ENCODE peak calls at places on chromosome 14, in five cellular contexts. One of them, this sample, is unnamed.

GRCh38 chr14:100541621-100542560 is 45.3 kb downstream of the BEGAIN start:
- DNase-seq in adipocyte: no peak
- DNase-seq in activated CD4-positive, CD25-positive, alpha-beta regulatory T cell treated with anti-CD3 and anti-CD28 coated beads, Interleukin-2, amount 50 U/mL, for 72 hours: no peak
- DNase-seq in astrocyte of the spinal cord: no peak
- DNase-seq in NCI-H1694 treated with DMSO at 0.1 percent for 48 hours: no peak
- DNase-seq in this sample: no peak

GRCh38 chr14:53055003-53055402 is 98.1 kb downstream of the DDHD1 start:
- DNase-seq in adipocyte: peak; percentile 87
- DNase-seq in activated CD4-positive, CD25-positive, alpha-beta regulatory T cell treated with anti-CD3 and anti-CD28 coated beads, Interleukin-2, amount 50 U/mL, for 72 hours: no peak
- DNase-seq in astrocyte of the spinal cord: peak; percentile 75
- DNase-seq in NCI-H1694 treated with DMSO at 0.1 percent for 48 hours: peak; percentile 50
- DNase-seq in this sample: peak; percentile 41

GRCh38 chr14:90828642-90829487 is 12.6 kb upstream of the TTC7B start:
- DNase-seq in adipocyte: no peak
- DNase-seq in activated CD4-positive, CD25-positive, alpha-beta regulatory T cell treated with anti-CD3 and anti-CD28 coated beads, Interleukin-2, amount 50 U/mL, for 72 hours: peak; percentile 42
- DNase-seq in astrocyte of the spinal cord: no peak
- DNase-seq in NCI-H1694 treated with DMSO at 0.1 percent for 48 hours: no peak
- DNase-seq in this sample: peak; percentile 69

GRCh38 chr14:23005861-23006534 is 3.9 kb downstream of the C14orf93 start:
- DNase-seq in adipocyte: no peak
- DNase-seq in activated CD4-positive, CD25-positive, alpha-beta regulatory T cell treated with anti-CD3 and anti-CD28 coated beads, Interleukin-2, amount 50 U/mL, for 72 hours: no peak
- DNase-seq in astrocyte of the spinal cord: peak; percentile 29
- DNase-seq in NCI-H1694 treated with DMSO at 0.1 percent for 48 hours: no peak
- DNase-seq in this sample: no peak

GRCh38 chr14:91349481-91350074 is 68.0 kb downstream of the CCDC88C start:
- DNase-seq in adipocyte: no peak
- DNase-seq in activated CD4-positive, CD25-positive, alpha-beta regulatory T cell treated with anti-CD3 and anti-CD28 coated beads, Interleukin-2, amount 50 U/mL, for 72 hours: peak; percentile 67
- DNase-seq in astrocyte of the spinal cord: no peak
- DNase-seq in NCI-H1694 treated with DMSO at 0.1 percent for 48 hours: no peak
- DNase-seq in this sample: peak; percentile 82

GRCh38 chr14:90630407-90630806 is 185.8 kb downstream of the TTC7B start:
- DNase-seq in adipocyte: no peak
- DNase-seq in activated CD4-positive, CD25-positive, alpha-beta regulatory T cell treated with anti-CD3 and anti-CD28 coated beads, Interleukin-2, amount 50 U/mL, for 72 hours: no peak
- DNase-seq in astrocyte of the spinal cord: no peak
- DNase-seq in NCI-H1694 treated with DMSO at 0.1 percent for 48 hours: no peak
- DNase-seq in this sample: no peak

GRCh38 chr14:99683619-99684355 is at the start of gene CYP46A1:
- DNase-seq in adipocyte: peak; percentile 100
- DNase-seq in activated CD4-positive, CD25-positive, alpha-beta regulatory T cell treated with anti-CD3 and anti-CD28 coated beads, Interleukin-2, amount 50 U/mL, for 72 hours: peak; percentile 99
- DNase-seq in astrocyte of the spinal cord: peak; percentile 100
- DNase-seq in NCI-H1694 treated with DMSO at 0.1 percent for 48 hours: peak; percentile 100
- DNase-seq in this sample: peak; percentile 100

GRCh38 chr14:68230941-68231717 is 411.6 kb downstream of the RAD51B start:
- DNase-seq in adipocyte: peak; percentile 69
- DNase-seq in activated CD4-positive, CD25-positive, alpha-beta regulatory T cell treated with anti-CD3 and anti-CD28 coated beads, Interleukin-2, amount 50 U/mL, for 72 hours: no peak
- DNase-seq in astrocyte of the spinal cord: peak; percentile 73
- DNase-seq in NCI-H1694 treated with DMSO at 0.1 percent for 48 hours: no peak
- DNase-seq in this sample: no peak

GRCh38 chr14:104557766-104558165 is 21.8 kb upstream of the C14orf180 start:
- DNase-seq in adipocyte: no peak
- DNase-seq in activated CD4-positive, CD25-positive, alpha-beta regulatory T cell treated with anti-CD3 and anti-CD28 coated beads, Interleukin-2, amount 50 U/mL, for 72 hours: no peak
- DNase-seq in astrocyte of the spinal cord: no peak
- DNase-seq in NCI-H1694 treated with DMSO at 0.1 percent for 48 hours: no peak
- DNase-seq in this sample: no peak

GRCh38 chr14:25048170-25049126 is 1.5 kb downstream of the STXBP6 start:
- DNase-seq in adipocyte: peak; percentile 75
- DNase-seq in activated CD4-positive, CD25-positive, alpha-beta regulatory T cell treated with anti-CD3 and anti-CD28 coated beads, Interleukin-2, amount 50 U/mL, for 72 hours: no peak
- DNase-seq in astrocyte of the spinal cord: peak; percentile 60
- DNase-seq in NCI-H1694 treated with DMSO at 0.1 percent for 48 hours: no peak
- DNase-seq in this sample: no peak

GRCh38 chr14:90805662-90806548 is 10.3 kb downstream of the TTC7B start:
- DNase-seq in adipocyte: no peak
- DNase-seq in activated CD4-positive, CD25-positive, alpha-beta regulatory T cell treated with anti-CD3 and anti-CD28 coated beads, Interleukin-2, amount 50 U/mL, for 72 hours: no peak
- DNase-seq in astrocyte of the spinal cord: no peak
- DNase-seq in NCI-H1694 treated with DMSO at 0.1 percent for 48 hours: no peak
- DNase-seq in this sample: no peak

GRCh38 chr14:98182385-98183055 is 1089.5 kb downstream of the BCL11B start:
- DNase-seq in adipocyte: no peak
- DNase-seq in activated CD4-positive, CD25-positive, alpha-beta regulatory T cell treated with anti-CD3 and anti-CD28 coated beads, Interleukin-2, amount 50 U/mL, for 72 hours: no peak
- DNase-seq in astrocyte of the spinal cord: peak; percentile 61
- DNase-seq in NCI-H1694 treated with DMSO at 0.1 percent for 48 hours: no peak
- DNase-seq in this sample: no peak

GRCh38 chr14:89190779-89191513 is 226.1 kb downstream of the FOXN3 start:
- DNase-seq in adipocyte: no peak
- DNase-seq in activated CD4-positive, CD25-positive, alpha-beta regulatory T cell treated with anti-CD3 and anti-CD28 coated beads, Interleukin-2, amount 50 U/mL, for 72 hours: no peak
- DNase-seq in astrocyte of the spinal cord: no peak
- DNase-seq in NCI-H1694 treated with DMSO at 0.1 percent for 48 hours: peak; percentile 98
- DNase-seq in this sample: no peak

GRCh38 chr14:106844608-106845285 is 1318.4 kb downstream of the TMEM121 start:
- DNase-seq in adipocyte: no peak
- DNase-seq in activated CD4-positive, CD25-positive, alpha-beta regulatory T cell treated with anti-CD3 and anti-CD28 coated beads, Interleukin-2, amount 50 U/mL, for 72 hours: peak; percentile 56
- DNase-seq in astrocyte of the spinal cord: no peak
- DNase-seq in NCI-H1694 treated with DMSO at 0.1 percent for 48 hours: no peak
- DNase-seq in this sample: peak; percentile 52

GRCh38 chr14:24887623-24888304 is 162.2 kb downstream of the STXBP6 start:
- DNase-seq in adipocyte: no peak
- DNase-seq in activated CD4-positive, CD25-positive, alpha-beta regulatory T cell treated with anti-CD3 and anti-CD28 coated beads, Interleukin-2, amount 50 U/mL, for 72 hours: no peak
- DNase-seq in astrocyte of the spinal cord: peak; percentile 23
- DNase-seq in NCI-H1694 treated with DMSO at 0.1 percent for 48 hours: no peak
- DNase-seq in this sample: no peak

GRCh38 chr14:102584871-102585869 is 7.3 kb upstream of the RCOR1 start:
- DNase-seq in adipocyte: no peak
- DNase-seq in activated CD4-positive, CD25-positive, alpha-beta regulatory T cell treated with anti-CD3 and anti-CD28 coated beads, Interleukin-2, amount 50 U/mL, for 72 hours: no peak
- DNase-seq in astrocyte of the spinal cord: no peak
- DNase-seq in NCI-H1694 treated with DMSO at 0.1 percent for 48 hours: no peak
- DNase-seq in this sample: no peak

GRCh38 chr14:30005114-30005698 is 77.6 kb upstream of the PRKD1 start:
- DNase-seq in adipocyte: peak; percentile 84
- DNase-seq in activated CD4-positive, CD25-positive, alpha-beta regulatory T cell treated with anti-CD3 and anti-CD28 coated beads, Interleukin-2, amount 50 U/mL, for 72 hours: no peak
- DNase-seq in astrocyte of the spinal cord: peak; percentile 78
- DNase-seq in NCI-H1694 treated with DMSO at 0.1 percent for 48 hours: peak; percentile 79
- DNase-seq in this sample: peak; percentile 10

GRCh38 chr14:50060871-50061663 is 55.3 kb downstream of the VCPKMT start:
- DNase-seq in adipocyte: peak; percentile 96
- DNase-seq in activated CD4-positive, CD25-positive, alpha-beta regulatory T cell treated with anti-CD3 and anti-CD28 coated beads, Interleukin-2, amount 50 U/mL, for 72 hours: peak; percentile 44
- DNase-seq in astrocyte of the spinal cord: peak; percentile 95
- DNase-seq in NCI-H1694 treated with DMSO at 0.1 percent for 48 hours: peak; percentile 31
- DNase-seq in this sample: peak; percentile 56

GRCh38 chr14:32611752-32612151 is 282.7 kb downstream of the AKAP6 start:
- DNase-seq in adipocyte: peak; percentile 62
- DNase-seq in activated CD4-positive, CD25-positive, alpha-beta regulatory T cell treated with anti-CD3 and anti-CD28 coated beads, Interleukin-2, amount 50 U/mL, for 72 hours: no peak
- DNase-seq in astrocyte of the spinal cord: peak; percentile 77
- DNase-seq in NCI-H1694 treated with DMSO at 0.1 percent for 48 hours: no peak
- DNase-seq in this sample: no peak

GRCh38 chr14:58151264-58151700 is 731 bp downstream of the ARMH4 start:
- DNase-seq in adipocyte: no peak
- DNase-seq in activated CD4-positive, CD25-positive, alpha-beta regulatory T cell treated with anti-CD3 and anti-CD28 coated beads, Interleukin-2, amount 50 U/mL, for 72 hours: no peak
- DNase-seq in astrocyte of the spinal cord: peak; percentile 20
- DNase-seq in NCI-H1694 treated with DMSO at 0.1 percent for 48 hours: no peak
- DNase-seq in this sample: peak; percentile 17

GRCh38 chr14:56237398-56237797 is 119.2 kb downstream of the PELI2 start:
- DNase-seq in adipocyte: no peak
- DNase-seq in activated CD4-positive, CD25-positive, alpha-beta regulatory T cell treated with anti-CD3 and anti-CD28 coated beads, Interleukin-2, amount 50 U/mL, for 72 hours: no peak
- DNase-seq in astrocyte of the spinal cord: no peak
- DNase-seq in NCI-H1694 treated with DMSO at 0.1 percent for 48 hours: no peak
- DNase-seq in this sample: no peak

GRCh38 chr14:76257111-76257803 is 105.5 kb downstream of the GPATCH2L start:
- DNase-seq in adipocyte: no peak
- DNase-seq in activated CD4-positive, CD25-positive, alpha-beta regulatory T cell treated with anti-CD3 and anti-CD28 coated beads, Interleukin-2, amount 50 U/mL, for 72 hours: no peak
- DNase-seq in astrocyte of the spinal cord: peak; percentile 17
- DNase-seq in NCI-H1694 treated with DMSO at 0.1 percent for 48 hours: no peak
- DNase-seq in this sample: no peak

GRCh38 chr14:101347893-101348777 is 213.2 kb upstream of the DIO3 start:
- DNase-seq in adipocyte: no peak
- DNase-seq in activated CD4-positive, CD25-positive, alpha-beta regulatory T cell treated with anti-CD3 and anti-CD28 coated beads, Interleukin-2, amount 50 U/mL, for 72 hours: no peak
- DNase-seq in astrocyte of the spinal cord: no peak
- DNase-seq in NCI-H1694 treated with DMSO at 0.1 percent for 48 hours: no peak
- DNase-seq in this sample: no peak

GRCh38 chr14:76810953-76811400 is 1.7 kb downstream of the ANGEL1 start:
- DNase-seq in adipocyte: peak; percentile 82
- DNase-seq in activated CD4-positive, CD25-positive, alpha-beta regulatory T cell treated with anti-CD3 and anti-CD28 coated beads, Interleukin-2, amount 50 U/mL, for 72 hours: no peak
- DNase-seq in astrocyte of the spinal cord: peak; percentile 35
- DNase-seq in NCI-H1694 treated with DMSO at 0.1 percent for 48 hours: peak; percentile 66
- DNase-seq in this sample: peak; percentile 40

GRCh38 chr14:58572092-58572853 is 65.5 kb upstream of the DACT1 start:
- DNase-seq in adipocyte: peak; percentile 64
- DNase-seq in activated CD4-positive, CD25-positive, alpha-beta regulatory T cell treated with anti-CD3 and anti-CD28 coated beads, Interleukin-2, amount 50 U/mL, for 72 hours: no peak
- DNase-seq in astrocyte of the spinal cord: peak; percentile 44
- DNase-seq in NCI-H1694 treated with DMSO at 0.1 percent for 48 hours: no peak
- DNase-seq in this sample: no peak

GRCh38 chr14:41280745-41281144 is 325.9 kb upstream of the LRFN5 start:
- DNase-seq in adipocyte: no peak
- DNase-seq in activated CD4-positive, CD25-positive, alpha-beta regulatory T cell treated with anti-CD3 and anti-CD28 coated beads, Interleukin-2, amount 50 U/mL, for 72 hours: no peak
- DNase-seq in astrocyte of the spinal cord: peak; percentile 12
- DNase-seq in NCI-H1694 treated with DMSO at 0.1 percent for 48 hours: peak; percentile 24
- DNase-seq in this sample: no peak

GRCh38 chr14:72892103-72892878 is 1.6 kb downstream of the DPF3 start:
- DNase-seq in adipocyte: peak; percentile 63
- DNase-seq in activated CD4-positive, CD25-positive, alpha-beta regulatory T cell treated with anti-CD3 and anti-CD28 coated beads, Interleukin-2, amount 50 U/mL, for 72 hours: no peak
- DNase-seq in astrocyte of the spinal cord: peak; percentile 55
- DNase-seq in NCI-H1694 treated with DMSO at 0.1 percent for 48 hours: peak; percentile 65
- DNase-seq in this sample: peak; percentile 39

This sample was measured in GM13977.